ENCODE peak calls at places on chromosomes 16 and 17, in five cellular contexts. O is H9, C is GM12878, R is hepatocyte, W is GM23248. K is an unnamed sample. For H3K9me3, the result is how much of the 10 kb centered on the place peaks cover.

GRCh38 chr17:47987240-47987835 is 16.4 kb downstream of the CDK5RAP3 start:
- DNase-seq in W (peak), C (no peak), O (peak), R (peak), K (peak)

GRCh38 chr17:37360632-37361031 is 15.2 kb upstream of the C17orf78 start:
- DNase-seq in W (peak), R (no peak), O (no peak), C (no peak), K (no peak)

GRCh38 chr17:2899911-2900310 is 103.7 kb downstream of the RAP1GAP2 start:
- DNase-seq in W (no peak), R (peak), C (no peak), O (no peak), K (no peak)

GRCh38 chr17:17070931-17071330 is 28.7 kb downstream of the MPRIP start:
- DNase-seq in O (peak), C (no peak), R (no peak), W (no peak), K (no peak)

GRCh38 chr17:80507965-80508364 is 31.6 kb upstream of the NPTX1 start:
- DNase-seq in R (no peak), W (no peak), O (no peak), C (no peak), K (no peak)

GRCh38 chr16:48384305-48384981 is 770 bp downstream of the SIAH1 start:
- DNase-seq in W (peak), R (peak), C (no peak), O (peak), K (peak)

GRCh38 chr16:85413713-85414663 is 199.1 kb upstream of the GSE1 start:
- DNase-seq in R (no peak), C (no peak), W (no peak), O (no peak), K (no peak)

GRCh38 chr17:51479303-51479702 is 219.0 kb downstream of the UTP18 start:
- DNase-seq in O (no peak), R (no peak), C (no peak), W (no peak), K (peak)

GRCh38 chr17:17398188-17398927 is 78.4 kb upstream of the MED9 start:
- DNase-seq in O (no peak), C (no peak), R (no peak), W (peak), K (no peak)

GRCh38 chr17:39054111-39054645 is 87.0 kb upstream of the FBXO47 start:
- DNase-seq in R (no peak), O (peak), W (no peak), C (no peak), K (no peak)

GRCh38 chr17:55655777-55656176 is 66.9 kb downstream of the TMEM100 start:
- DNase-seq in R (no peak), W (no peak), C (no peak), O (no peak), K (no peak)

GRCh38 chr17:47728214-47728877 is 4.7 kb upstream of the TBX21 start:
- DNase-seq in O (no peak), R (no peak), C (no peak), W (no peak), K (no peak)

GRCh38 chr17:79391808-79392233 is 219.0 kb downstream of the RBFOX3 start:
- DNase-seq in O (peak), R (peak), C (no peak), W (peak), K (peak)

GRCh38 chr16:89910717-89911354 is 7.8 kb upstream of the MC1R start:
- DNase-seq in W (no peak), O (no peak), R (no peak), C (no peak), K (no peak)

GRCh38 chr17:50199651-50200446 is 1.6 kb downstream of the COL1A1 start:
- DNase-seq in O (peak), W (peak), R (peak), C (no peak), K (peak)

GRCh38 chr16:71440669-71441347 is 1.0 kb downstream of the TLE7 start:
- DNase-seq in C (no peak), R (no peak), W (no peak), O (peak), K (peak)

GRCh38 chr16:85029413-85029794 is 1.8 kb downstream of the KIAA0513 start:
- DNase-seq in R (peak), O (no peak), W (peak), C (peak), K (no peak)

GRCh38 chr16:73095885-73096341 is 48.0 kb upstream of the ZFHX3 start:
- DNase-seq in O (no peak), W (peak), R (peak), C (no peak), K (no peak)

GRCh38 chr17:28973414-28973813 is 22.1 kb upstream of the PHF12 start:
- DNase-seq in R (peak), C (no peak), O (no peak), W (peak), K (no peak)

GRCh38 chr17:63274156-63274555 is 171.9 kb downstream of the CYB561 start:
- DNase-seq in R (no peak), C (no peak), W (peak), O (no peak), K (no peak)

GRCh38 chr16:84500531-84500930 is 3.9 kb downstream of the MEAK7 start:
- DNase-seq in R (peak), W (no peak), O (no peak), C (no peak), K (no peak)

GRCh38 chr16:66274335-66275110 is 92.0 kb upstream of the CDH5 start:
- DNase-seq in R (peak), C (no peak), O (peak), W (peak), K (no peak)

GRCh38 chr17:39750131-39751015 is 12.6 kb downstream of the GRB7 start:
- DNase-seq in R (no peak), C (no peak), W (no peak), O (peak), K (no peak)

GRCh38 chr16:16025214-16025968 is 76.0 kb downstream of the ABCC1 start:
- DNase-seq in W (peak), R (no peak), C (no peak), O (no peak), K (peak)

GRCh38 chr17:16027708-16028584 is 28.3 kb downstream of the TTC19 start:
- DNase-seq in C (peak), O (no peak), W (peak), R (peak), K (no peak)

GRCh38 chr17:35847633-35848373 is 20.9 kb downstream of the HEATR9 start:
- DNase-seq in W (no peak), O (no peak), R (no peak), C (no peak), K (no peak)

GRCh38 chr17:7886227-7887037 is 2.2 kb upstream of the CHD3 start:
- DNase-seq in W (peak), R (peak), C (no peak), O (peak), K (peak)

GRCh38 chr17:80068301-80069160 is 32.1 kb downstream of the CCDC40 start:
- DNase-seq in C (no peak), O (no peak), R (peak), W (peak), K (no peak)

GRCh38 chr16:56191807-56192643 is 736 bp downstream of the GNAO1 start:
- DNase-seq in R (peak), C (no peak), O (no peak), W (no peak), K (peak)

GRCh38 chr17:57577751-57578607 is 167.1 kb downstream of the CCDC182 start:
- DNase-seq in R (peak), C (no peak), W (peak), O (no peak), K (peak)

GRCh38 chr16:24045641-24046040 is 209.9 kb downstream of the PRKCB start:
- DNase-seq in R (peak), C (no peak), W (no peak), O (peak), K (peak)

GRCh38 chr16:27639588-27640276 is 89.8 kb downstream of the KATNIP start:
- DNase-seq in W (peak), C (peak), O (peak), R (peak), K (peak)

GRCh38 chr17:21149626-21150025 is 22.9 kb downstream of the DHRS7B start:
- DNase-seq in O (no peak), C (no peak), W (no peak), R (no peak), K (no peak)
- H3K9me3 ChIP-seq in O (under half), C (under half), W (under half), R (under half), K (under half)

GRCh38 chr17:11610999-11611566 is 12.8 kb downstream of the DNAH9 start:
- DNase-seq in W (no peak), C (no peak), R (no peak), O (no peak), K (no peak)
- H2AFZ ChIP-seq in W (no peak), C (no peak), R (no peak), O (no peak), K (no peak)

DNA sequence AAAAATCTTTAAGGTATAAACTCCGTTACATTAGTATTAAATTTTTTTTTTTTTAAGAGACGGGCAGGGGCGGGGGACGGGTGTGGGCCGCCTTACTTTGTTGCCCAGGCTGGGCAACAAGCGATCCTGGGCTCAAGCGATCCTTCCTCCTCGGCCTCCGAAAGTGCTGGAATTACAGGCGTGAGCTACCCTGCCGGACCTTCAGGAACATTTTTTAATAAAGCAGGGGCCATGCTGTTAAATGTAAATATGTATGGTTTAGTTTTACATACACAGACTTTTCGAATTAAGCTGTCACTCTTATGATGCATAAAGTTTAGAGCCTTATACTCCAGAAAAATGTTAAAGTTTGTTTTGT is 2.4 kb downstream of the PPM1D start:
- DNase-seq in O (no peak), C (no peak), W (peak), R (no peak), K (peak)
- H3K27ac ChIP-seq in O (no peak), C (no peak), W (peak), R (peak), K (no peak)

GRCh38 chr17:75219815-75220214 is 14.3 kb downstream of the NUP85 start:
- DNase-seq in C (no peak), O (no peak), R (no peak), W (no peak), K (no peak)
- H3K9me3 ChIP-seq in C (under half), O (under half), R (under half), W (under half), K (under half)